ENCODE peak calls at places on chromosomes 3 and 15, in four cellular contexts. W, E, P and Z are unnamed samples.

GRCh38 chr3:186959029-186959624 is 28.8 kb downstream of the ST6GAL1 start:
- DNase-seq in W (no peak), P (no peak), E (no peak), Z (no peak)

GRCh38 chr3:127161973-127162579 is 30.9 kb upstream of the PRR23E start:
- DNase-seq in E (no peak), W (no peak), P (no peak), Z (no peak)

GRCh38 chr3:42829083-42829627 is 19.9 kb downstream of the ACKR2 start:
- DNase-seq in P (no peak), E (no peak), W (no peak), Z (no peak)

GRCh38 chr3:29065211-29065785 is 215.6 kb upstream of the RBMS3 start:
- DNase-seq in P (peak; percentile 96), E (no peak), W (peak; percentile 61), Z (peak; percentile 56)

GRCh38 chr3:108566599-108566998 is 22.6 kb downstream of the CIP2A start:
- DNase-seq in E (no peak), W (no peak), P (no peak), Z (no peak)

GRCh38 chr3:169090559-169090958 is 573.0 kb downstream of the MECOM start:
- DNase-seq in P (no peak), W (no peak), E (no peak), Z (no peak)

GRCh38 chr3:149247929-149248691 is 26.5 kb upstream of the CP start:
- DNase-seq in P (no peak), W (no peak), E (no peak), Z (no peak)

GRCh38 chr3:48472673-48472922 is 26.1 kb downstream of the ATRIP start:
- DNase-seq in W (no peak), E (no peak), P (no peak), Z (no peak)

GRCh38 chr3:181720281-181720680 is 8.6 kb downstream of the SOX2 start:
- DNase-seq in P (no peak), E (no peak), W (no peak), Z (no peak)

GRCh38 chr3:43028678-43029490 is 49.8 kb downstream of the GASK1A start:
- DNase-seq in P (no peak), E (no peak), W (peak; percentile 5), Z (no peak)

GRCh38 chr3:119918992-119919933 is 137.4 kb downstream of the NR1I2 start:
- DNase-seq in W (no peak), P (no peak), E (no peak), Z (no peak)

GRCh38 chr3:140717915-140718314 is 40.1 kb downstream of the TRIM42 start:
- DNase-seq in P (no peak), W (no peak), E (no peak), Z (no peak)

GRCh38 chr15:89004726-89005030 is 83.6 kb upstream of the ABHD2 start:
- DNase-seq in E (no peak), P (no peak), W (no peak), Z (no peak)

GRCh38 chr15:63379492-63380150 is 2.0 kb downstream of the CA12 start:
- DNase-seq in P (no peak), W (no peak), E (no peak), Z (no peak)

GRCh38 chr15:77851696-77852095 is 219.0 kb upstream of the LINGO1 start:
- DNase-seq in E (no peak), W (no peak), P (no peak), Z (no peak)

GRCh38 chr3:195182470-195182795 is 88.5 kb downstream of the XXYLT1 start:
- DNase-seq in E (peak; percentile 7), P (no peak), W (no peak), Z (peak; percentile 46)

GRCh38 chr3:49173116-49173791 is 1.9 kb downstream of the KLHDC8B start:
- DNase-seq in E (no peak), P (no peak), W (peak; percentile 88), Z (peak; percentile 55)

GRCh38 chr3:161648071-161648470 is 151.5 kb downstream of the OTOL1 start:
- DNase-seq in W (no peak), E (no peak), P (no peak), Z (no peak)

GRCh38 chr15:93968773-93969172 is 262.6 kb upstream of the MCTP2 start:
- DNase-seq in W (no peak), E (no peak), P (no peak), Z (no peak)

GRCh38 chr3:135929670-135930069 is 35.9 kb upstream of the PPP2R3A start:
- DNase-seq in W (peak; percentile 56), E (no peak), P (peak; percentile 80), Z (peak; percentile 81)

GRCh38 chr3:164533275-164533674 is 545.0 kb downstream of the SI start:
- DNase-seq in P (no peak), W (no peak), E (no peak), Z (no peak)

GRCh38 chr15:63969652-63970421 is 76.4 kb downstream of the DAPK2 start:
- DNase-seq in E (no peak), P (no peak), W (peak; percentile 69), Z (no peak)

GRCh38 chr3:35505181-35505580 is 134.1 kb upstream of the ARPP21 start:
- DNase-seq in W (no peak), E (no peak), P (no peak), Z (no peak)

GRCh38 chr3:128360705-128361271 is 105.9 kb downstream of the DNAJB8 start:
- DNase-seq in W (no peak), P (no peak), E (no peak), Z (no peak)

GRCh38 chr3:58340594-58341244 is 8.0 kb downstream of the PXK start:
- DNase-seq in E (no peak), W (no peak), P (no peak), Z (no peak)

GRCh38 chr3:157354722-157355121 is 81.9 kb upstream of the PTX3 start:
- DNase-seq in E (no peak), W (no peak), P (no peak), Z (no peak)

GRCh38 chr3:177647876-177648275 is 450.6 kb upstream of the TBL1XR1 start:
- DNase-seq in E (peak; percentile 26), W (no peak), P (no peak), Z (no peak)

GRCh38 chr15:48927181-48927580 is 36.5 kb downstream of the SHC4 start:
- DNase-seq in P (no peak), E (no peak), W (no peak), Z (no peak)

GRCh38 chr3:126480251-126480650 is 4.6 kb upstream of the ZXDC start:
- DNase-seq in P (no peak), W (no peak), E (no peak), Z (no peak)